ENCODE peak calls at places on chromosomes 2 and 18, in five cellular contexts. P, R, C, D and O are unnamed samples.

GRCh38 chr18:73235491-73235890 is 367.7 kb upstream of the NETO1 start:
- DNase-seq in D (no peak), P (peak), R (no peak), C (no peak), O (no peak)

GRCh38 chr2:130787841-130788240 is 32.5 kb downstream of the AMER3 start:
- DNase-seq in D (no peak), P (no peak), C (no peak), R (no peak), O (no peak)

GRCh38 chr18:69380324-69380723 is 20.4 kb upstream of the DOK6 start:
- DNase-seq in D (no peak), P (peak), R (no peak), C (no peak), O (no peak)

GRCh38 chr2:29322011-29322410 is 206.8 kb downstream of the CLIP4 start:
- DNase-seq in P (no peak), D (no peak), R (no peak), C (no peak), O (no peak)

GRCh38 chr2:42095923-42096408 is 48.1 kb downstream of the PKDCC start:
- DNase-seq in D (no peak), R (peak), C (peak), P (peak), O (peak)

GRCh38 chr2:186059096-186059495 is 320.5 kb downstream of the FSIP2 start:
- DNase-seq in D (no peak), C (no peak), R (no peak), P (no peak), O (no peak)

GRCh38 chr2:38376346-38376682 is 759 bp downstream of the ATL2 start:
- DNase-seq in R (peak), C (peak), P (peak), D (no peak), O (peak)

GRCh38 chr18:7383336-7383980 is 152.6 kb downstream of the LRRC30 start:
- DNase-seq in P (no peak), R (no peak), C (no peak), D (no peak), O (no peak)

GRCh38 chr2:97870396-97870843 is 125.3 kb downstream of the TMEM131 start:
- DNase-seq in D (no peak), P (peak), C (no peak), R (no peak), O (no peak)

GRCh38 chr2:162734287-162734686 is 104.3 kb downstream of the KCNH7 start:
- DNase-seq in C (no peak), R (no peak), P (no peak), D (no peak), O (no peak)

GRCh38 chr2:72254831-72255447 is 107.3 kb upstream of the CYP26B1 start:
- DNase-seq in P (no peak), R (no peak), D (no peak), C (no peak), O (no peak)

GRCh38 chr18:75727479-75727878 is 300.0 kb upstream of the SMIM21 start:
- DNase-seq in C (peak), P (peak), D (no peak), R (no peak), O (peak)

GRCh38 chr2:172228177-172228785 is 125.6 kb upstream of the DLX2 start:
- DNase-seq in R (no peak), C (no peak), D (no peak), P (no peak), O (no peak)

GRCh38 chr2:197137826-197138480 is 172.6 kb downstream of the ANKRD44 start:
- DNase-seq in D (no peak), C (no peak), R (no peak), P (no peak), O (no peak)

GRCh38 chr2:20972110-20972509 is 71.8 kb downstream of the APOB start:
- DNase-seq in R (no peak), C (no peak), D (no peak), P (no peak), O (no peak)

GRCh38 chr2:20976527-20976926 is 67.3 kb downstream of the APOB start:
- DNase-seq in C (no peak), P (no peak), R (no peak), D (no peak), O (no peak)

GRCh38 chr2:20972792-20973565 is 70.9 kb downstream of the APOB start:
- DNase-seq in D (no peak), R (no peak), C (no peak), P (no peak), O (no peak)

DNA sequence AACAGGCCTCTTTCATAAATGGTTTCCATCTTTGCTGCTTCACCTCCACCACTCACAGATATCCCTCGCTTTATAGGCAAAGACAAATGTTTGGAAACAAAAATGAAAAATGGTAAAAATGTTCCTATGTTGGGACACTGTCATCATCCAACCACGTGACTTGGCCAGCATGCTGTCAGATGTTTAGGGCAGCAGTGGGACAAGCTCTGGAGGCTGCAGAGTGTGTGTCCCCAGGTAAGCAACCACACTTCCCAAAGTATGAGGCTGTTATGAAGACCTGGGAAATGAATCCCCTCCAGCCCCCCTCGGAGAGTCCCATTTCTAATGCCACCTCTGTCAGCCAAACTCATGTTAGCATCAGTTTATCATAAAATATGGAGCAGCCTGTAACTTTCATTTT is 66.4 kb downstream of the APOB start:
- DNase-seq in D (no peak), P (no peak), C (no peak), R (peak), O (no peak)
- H3K27ac ChIP-seq in D (no peak), P (no peak), C (no peak), R (peak), O (no peak)

DNA sequence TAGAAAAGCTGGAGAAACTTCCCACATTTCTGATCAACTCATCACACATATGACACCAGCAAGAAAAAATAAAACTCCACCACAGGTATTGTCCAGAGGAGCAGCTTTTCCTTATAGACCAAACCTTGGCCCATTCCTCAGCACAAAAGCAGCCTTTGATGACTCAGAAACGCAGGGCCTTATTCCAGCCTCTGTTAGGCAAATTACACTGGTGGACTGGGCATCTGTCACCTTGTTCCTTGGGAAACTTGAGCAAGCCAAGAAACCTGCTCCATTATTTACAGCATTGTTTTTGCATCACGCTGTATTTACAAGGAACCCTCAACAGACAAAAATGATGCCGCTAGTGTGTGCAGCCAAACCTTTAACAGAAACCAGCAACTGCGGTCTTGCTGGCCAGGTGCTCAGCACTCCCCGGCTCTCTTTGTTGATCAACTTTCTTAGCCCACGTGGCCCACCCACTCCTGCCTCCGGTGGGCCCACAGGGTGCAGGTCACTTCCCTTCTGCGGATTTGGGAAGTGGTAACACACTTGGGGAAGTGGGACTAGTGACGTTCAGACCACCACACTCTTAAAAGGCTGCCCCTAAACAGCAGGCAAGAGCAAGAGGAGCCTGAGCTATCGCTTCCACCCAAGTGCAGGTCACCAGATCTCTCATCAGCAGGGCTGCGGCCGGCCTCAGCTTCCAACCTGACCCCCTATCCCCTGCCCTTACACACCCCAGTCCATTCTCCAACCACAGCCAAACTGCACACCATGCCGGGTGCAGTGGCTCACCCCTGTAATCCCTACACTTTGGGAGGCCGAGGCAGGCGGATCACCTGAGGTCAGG is 1.5 kb downstream of the AP1S3 start:
- DNase-seq in D (no peak), C (no peak), R (no peak), P (no peak), O (peak)
- H3K4me3 ChIP-seq in D (no peak), C (no peak), R (no peak), P (peak), O (peak)

GRCh38 chr2:2229898-2230817 is 100.9 kb downstream of the MYT1L start:
- DNase-seq in C (no peak), D (no peak), R (no peak), P (no peak), O (no peak)
- TF ChIP-seq CTCF in C (peak), D (no peak), R (no peak), P (peak), O (no peak)

GRCh38 chr2:53827398-53828175 is 32.2 kb downstream of the GPR75 start:
- DNase-seq in P (no peak), C (peak), R (no peak), D (no peak), O (no peak)

GRCh38 chr2:53828331-53828730 is 31.4 kb downstream of the GPR75 start:
- DNase-seq in D (no peak), R (no peak), C (no peak), P (no peak), O (no peak)

GRCh38 chr2:53829669-53830290 is 30.0 kb downstream of the GPR75 start:
- DNase-seq in D (no peak), P (no peak), R (no peak), C (no peak), O (no peak)

GRCh38 chr2:53829252-53829651 is 30.5 kb downstream of the GPR75 start:
- DNase-seq in R (no peak), P (peak), D (no peak), C (no peak), O (no peak)

GRCh38 chr2:53826587-53827397 is 33.0 kb downstream of the GPR75 start:
- DNase-seq in D (no peak), C (no peak), R (no peak), P (peak), O (no peak)
- H3K27ac ChIP-seq in D (no peak), C (no peak), R (no peak), P (peak), O (no peak)